ENCODE peak calls at places on chromosome 20, in six cellular contexts. One of them, this sample, is unnamed.

GRCh38 chr20:51238675-51239305 is 215.9 kb upstream of the KCNG1 start:
- DNase-seq in activated B cell treated with CpG ODN at 0.5 μM for 24 hours: no peak
- DNase-seq in endodermal cell: no peak
- DNase-seq in WERI-Rb-1: no peak
- DNase-seq in A673: no peak
- DNase-seq in fibroblast of the aortic adventitia: no peak
- DNase-seq in this sample: no peak

GRCh38 chr20:47204008-47204745 is 152.3 kb downstream of the ZMYND8 start:
- DNase-seq in activated B cell treated with CpG ODN at 0.5 μM for 24 hours: no peak
- DNase-seq in endodermal cell: no peak
- DNase-seq in WERI-Rb-1: no peak
- DNase-seq in A673: no peak
- DNase-seq in fibroblast of the aortic adventitia: peak
- DNase-seq in this sample: no peak

GRCh38 chr20:59006864-59007757 is at the start of gene CTSZ:
- DNase-seq in activated B cell treated with CpG ODN at 0.5 μM for 24 hours: peak
- DNase-seq in endodermal cell: peak
- DNase-seq in WERI-Rb-1: no peak
- DNase-seq in A673: no peak
- DNase-seq in fibroblast of the aortic adventitia: peak
- DNase-seq in this sample: peak

GRCh38 chr20:58893355-58894151 is 41.0 kb downstream of the GNAS start:
- DNase-seq in activated B cell treated with CpG ODN at 0.5 μM for 24 hours: no peak
- DNase-seq in endodermal cell: no peak
- DNase-seq in WERI-Rb-1: no peak
- DNase-seq in A673: no peak
- DNase-seq in fibroblast of the aortic adventitia: no peak
- DNase-seq in this sample: no peak

GRCh38 chr20:62832212-62832922 is 15.5 kb downstream of the COL9A3 start:
- DNase-seq in activated B cell treated with CpG ODN at 0.5 μM for 24 hours: peak
- DNase-seq in endodermal cell: peak
- DNase-seq in WERI-Rb-1: no peak
- DNase-seq in A673: peak
- DNase-seq in fibroblast of the aortic adventitia: no peak
- DNase-seq in this sample: peak

GRCh38 chr20:47241345-47241781 is 115.1 kb downstream of the ZMYND8 start:
- DNase-seq in activated B cell treated with CpG ODN at 0.5 μM for 24 hours: no peak
- DNase-seq in endodermal cell: no peak
- DNase-seq in WERI-Rb-1: no peak
- DNase-seq in A673: no peak
- DNase-seq in fibroblast of the aortic adventitia: peak
- DNase-seq in this sample: no peak

GRCh38 chr20:31560900-31561598 is 44.0 kb upstream of the ID1 start:
- DNase-seq in activated B cell treated with CpG ODN at 0.5 μM for 24 hours: no peak
- DNase-seq in endodermal cell: no peak
- DNase-seq in WERI-Rb-1: no peak
- DNase-seq in A673: peak
- DNase-seq in fibroblast of the aortic adventitia: peak
- DNase-seq in this sample: no peak

GRCh38 chr20:10665027-10665561 is 8.7 kb downstream of the JAG1 start:
- DNase-seq in activated B cell treated with CpG ODN at 0.5 μM for 24 hours: no peak
- DNase-seq in endodermal cell: peak
- DNase-seq in WERI-Rb-1: no peak
- DNase-seq in A673: no peak
- DNase-seq in fibroblast of the aortic adventitia: peak
- DNase-seq in this sample: no peak

GRCh38 chr20:8837396-8837795 is 231.5 kb upstream of the PLCB4 start:
- DNase-seq in activated B cell treated with CpG ODN at 0.5 μM for 24 hours: no peak
- DNase-seq in endodermal cell: no peak
- DNase-seq in WERI-Rb-1: no peak
- DNase-seq in A673: no peak
- DNase-seq in fibroblast of the aortic adventitia: peak
- DNase-seq in this sample: no peak

GRCh38 chr20:59718071-59718470 is 113.7 kb downstream of the PHACTR3 start:
- DNase-seq in activated B cell treated with CpG ODN at 0.5 μM for 24 hours: no peak
- DNase-seq in endodermal cell: no peak
- DNase-seq in WERI-Rb-1: no peak
- DNase-seq in A673: no peak
- DNase-seq in fibroblast of the aortic adventitia: no peak
- DNase-seq in this sample: no peak

GRCh38 chr20:53872561-53873248 is 197.7 kb downstream of the BCAS1 start:
- DNase-seq in activated B cell treated with CpG ODN at 0.5 μM for 24 hours: no peak
- DNase-seq in endodermal cell: no peak
- DNase-seq in WERI-Rb-1: no peak
- DNase-seq in A673: peak
- DNase-seq in fibroblast of the aortic adventitia: peak
- DNase-seq in this sample: no peak

GRCh38 chr20:53899351-53900167 is 170.8 kb downstream of the BCAS1 start:
- DNase-seq in activated B cell treated with CpG ODN at 0.5 μM for 24 hours: no peak
- DNase-seq in endodermal cell: no peak
- DNase-seq in WERI-Rb-1: peak
- DNase-seq in A673: peak
- DNase-seq in fibroblast of the aortic adventitia: peak
- DNase-seq in this sample: peak

GRCh38 chr20:48942730-48943129 is 21.2 kb downstream of the ARFGEF2 start:
- DNase-seq in activated B cell treated with CpG ODN at 0.5 μM for 24 hours: no peak
- DNase-seq in endodermal cell: no peak
- DNase-seq in WERI-Rb-1: no peak
- DNase-seq in A673: no peak
- DNase-seq in fibroblast of the aortic adventitia: no peak
- DNase-seq in this sample: no peak

GRCh38 chr20:9993133-9993532 is 41.7 kb upstream of the ANKEF1 start:
- DNase-seq in activated B cell treated with CpG ODN at 0.5 μM for 24 hours: no peak
- DNase-seq in endodermal cell: no peak
- DNase-seq in WERI-Rb-1: no peak
- DNase-seq in A673: no peak
- DNase-seq in fibroblast of the aortic adventitia: no peak
- DNase-seq in this sample: no peak

GRCh38 chr20:45229264-45230056 is 8.3 kb downstream of the SEMG2 start:
- DNase-seq in activated B cell treated with CpG ODN at 0.5 μM for 24 hours: no peak
- DNase-seq in endodermal cell: peak
- DNase-seq in WERI-Rb-1: peak
- DNase-seq in A673: peak
- DNase-seq in fibroblast of the aortic adventitia: no peak
- DNase-seq in this sample: no peak

GRCh38 chr20:16864958-16865357 is 116.8 kb downstream of the OTOR start:
- DNase-seq in activated B cell treated with CpG ODN at 0.5 μM for 24 hours: no peak
- DNase-seq in endodermal cell: no peak
- DNase-seq in WERI-Rb-1: no peak
- DNase-seq in A673: no peak
- DNase-seq in fibroblast of the aortic adventitia: no peak
- DNase-seq in this sample: no peak

GRCh38 chr20:62924567-62925419 is 1.5 kb downstream of the DIDO1 start:
- DNase-seq in activated B cell treated with CpG ODN at 0.5 μM for 24 hours: no peak
- DNase-seq in endodermal cell: peak
- DNase-seq in WERI-Rb-1: no peak
- DNase-seq in A673: peak
- DNase-seq in fibroblast of the aortic adventitia: peak
- DNase-seq in this sample: no peak

GRCh38 chr20:44231193-44231592 is 15.9 kb upstream of the GDAP1L1 start:
- DNase-seq in activated B cell treated with CpG ODN at 0.5 μM for 24 hours: no peak
- DNase-seq in endodermal cell: peak
- DNase-seq in WERI-Rb-1: no peak
- DNase-seq in A673: no peak
- DNase-seq in fibroblast of the aortic adventitia: no peak
- DNase-seq in this sample: no peak

GRCh38 chr20:50191065-50191565 is 485 bp downstream of the CEBPB start:
- DNase-seq in activated B cell treated with CpG ODN at 0.5 μM for 24 hours: peak
- DNase-seq in endodermal cell: no peak
- DNase-seq in WERI-Rb-1: no peak
- DNase-seq in A673: peak
- DNase-seq in fibroblast of the aortic adventitia: peak
- DNase-seq in this sample: peak

GRCh38 chr20:12970372-12970821 is 38.4 kb upstream of the SPTLC3 start:
- DNase-seq in activated B cell treated with CpG ODN at 0.5 μM for 24 hours: no peak
- DNase-seq in endodermal cell: peak
- DNase-seq in WERI-Rb-1: peak
- DNase-seq in A673: peak
- DNase-seq in fibroblast of the aortic adventitia: peak
- DNase-seq in this sample: no peak
- TF ChIP-seq CTCF in activated B cell treated with CpG ODN at 0.5 μM for 24 hours: no peak
- TF ChIP-seq CTCF in endodermal cell: peak
- TF ChIP-seq CTCF in WERI-Rb-1: peak
- TF ChIP-seq CTCF in A673: peak
- TF ChIP-seq CTCF in fibroblast of the aortic adventitia: peak
- TF ChIP-seq CTCF in this sample: peak

DNA sequence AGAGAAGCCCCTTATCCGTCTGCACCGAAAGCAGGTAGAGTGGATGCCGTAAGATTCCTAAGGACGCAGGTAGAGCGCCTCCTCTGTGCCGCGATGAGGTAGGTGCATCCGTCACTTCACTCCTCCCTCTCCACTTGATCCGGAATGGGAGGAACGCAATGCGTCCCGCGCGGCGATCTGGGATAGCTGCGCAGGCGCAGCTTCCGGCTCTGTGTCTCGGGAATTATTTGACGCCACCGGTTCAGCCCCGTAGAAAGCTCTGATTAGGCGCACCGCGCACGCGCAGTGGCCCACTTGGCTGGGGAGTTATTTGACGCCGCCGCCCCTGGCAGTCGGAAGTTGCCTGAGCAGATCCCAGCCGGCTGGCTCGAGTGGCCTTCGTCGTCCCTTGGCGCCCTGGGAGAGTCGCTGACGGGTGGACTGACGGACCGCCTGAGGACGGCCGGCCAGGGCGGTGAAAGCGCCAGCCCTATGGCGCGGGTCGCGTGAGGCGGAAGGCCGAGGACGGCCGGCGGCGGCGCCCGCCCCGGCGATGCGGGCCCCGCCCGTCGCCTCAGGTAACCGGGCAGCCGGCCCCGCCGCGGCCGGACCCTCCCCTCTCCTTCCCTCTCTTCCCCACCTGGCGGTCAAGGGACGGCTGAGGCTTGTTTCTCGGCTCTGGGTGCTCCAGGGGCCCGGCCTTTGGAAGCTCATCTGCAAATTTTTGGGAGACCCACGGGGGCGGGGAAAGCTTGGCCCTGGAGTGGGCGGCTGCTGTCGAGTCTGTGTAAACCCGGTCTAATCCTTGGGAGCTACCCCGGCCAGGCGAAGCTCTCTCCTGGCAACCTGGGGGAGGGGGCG is at the start of gene RALGAPB:
- DNase-seq in activated B cell treated with CpG ODN at 0.5 μM for 24 hours: peak
- DNase-seq in endodermal cell: peak
- DNase-seq in WERI-Rb-1: peak
- DNase-seq in A673: peak
- DNase-seq in fibroblast of the aortic adventitia: peak
- DNase-seq in this sample: peak
- TF ChIP-seq CTCF in activated B cell treated with CpG ODN at 0.5 μM for 24 hours: no peak
- TF ChIP-seq CTCF in endodermal cell: peak
- TF ChIP-seq CTCF in WERI-Rb-1: peak
- TF ChIP-seq CTCF in A673: peak
- TF ChIP-seq CTCF in fibroblast of the aortic adventitia: peak
- TF ChIP-seq CTCF in this sample: peak

GRCh38 chr20:24705486-24705885 is 236.1 kb downstream of the SYNDIG1 start:
- DNase-seq in activated B cell treated with CpG ODN at 0.5 μM for 24 hours: no peak
- DNase-seq in endodermal cell: peak
- DNase-seq in WERI-Rb-1: no peak
- DNase-seq in A673: no peak
- DNase-seq in fibroblast of the aortic adventitia: peak
- DNase-seq in this sample: no peak
- TF ChIP-seq CTCF in activated B cell treated with CpG ODN at 0.5 μM for 24 hours: no peak
- TF ChIP-seq CTCF in endodermal cell: no peak
- TF ChIP-seq CTCF in WERI-Rb-1: no peak
- TF ChIP-seq CTCF in A673: no peak
- TF ChIP-seq CTCF in fibroblast of the aortic adventitia: peak
- TF ChIP-seq CTCF in this sample: no peak

DNA sequence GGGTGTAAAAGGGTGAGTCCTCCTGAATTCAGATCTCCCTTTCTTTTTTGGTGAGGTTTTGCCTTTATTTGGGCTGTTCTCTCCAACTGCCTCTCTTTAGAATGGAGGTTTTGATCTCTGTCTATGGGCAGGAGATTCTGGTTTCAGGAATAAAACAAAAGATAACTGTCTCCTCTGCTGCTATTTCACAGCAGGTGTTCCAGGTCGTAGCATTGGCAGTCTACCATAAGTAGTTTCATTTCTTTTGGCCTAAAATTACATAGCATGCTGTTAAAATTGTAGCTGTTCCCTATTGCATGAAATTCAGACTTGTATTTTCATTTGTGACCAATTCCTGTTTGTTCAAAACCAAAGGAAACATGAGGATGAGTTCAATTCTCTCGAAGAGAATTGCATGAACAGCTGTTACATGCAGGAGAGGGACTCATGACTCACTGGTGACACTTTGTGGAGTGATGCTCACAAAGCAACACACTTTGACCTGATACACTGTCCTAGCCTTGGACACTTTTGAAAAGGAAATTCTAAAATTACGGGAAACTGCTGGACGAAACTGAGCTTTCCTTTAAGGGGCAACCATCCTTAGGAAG is 76.8 kb upstream of the SIRPG start:
- DNase-seq in activated B cell treated with CpG ODN at 0.5 μM for 24 hours: no peak
- DNase-seq in endodermal cell: no peak
- DNase-seq in WERI-Rb-1: no peak
- DNase-seq in A673: peak
- DNase-seq in fibroblast of the aortic adventitia: peak
- DNase-seq in this sample: no peak
- TF ChIP-seq CTCF in activated B cell treated with CpG ODN at 0.5 μM for 24 hours: no peak
- TF ChIP-seq CTCF in endodermal cell: peak
- TF ChIP-seq CTCF in WERI-Rb-1: peak
- TF ChIP-seq CTCF in A673: peak
- TF ChIP-seq CTCF in fibroblast of the aortic adventitia: no peak
- TF ChIP-seq CTCF in this sample: no peak

GRCh38 chr20:25863536-25864325 is 167.1 kb upstream of the ZNF337 start:
- DNase-seq in activated B cell treated with CpG ODN at 0.5 μM for 24 hours: no peak
- DNase-seq in endodermal cell: peak
- DNase-seq in WERI-Rb-1: no peak
- DNase-seq in A673: no peak
- DNase-seq in fibroblast of the aortic adventitia: no peak
- DNase-seq in this sample: peak
- TF ChIP-seq CTCF in activated B cell treated with CpG ODN at 0.5 μM for 24 hours: no peak
- TF ChIP-seq CTCF in endodermal cell: no peak
- TF ChIP-seq CTCF in WERI-Rb-1: no peak
- TF ChIP-seq CTCF in A673: no peak
- TF ChIP-seq CTCF in fibroblast of the aortic adventitia: no peak
- TF ChIP-seq CTCF in this sample: no peak